ENCODE peak calls at places on chromosomes 7 and 10, in six cellular contexts. One of them, this sample, is unnamed.

GRCh38 chr10:61280303-61280702 is 172.9 kb downstream of the TMEM26 start:
- DNase-seq in T-cell: no peak
- DNase-seq in fibroblast of pulmonary artery: peak
- DNase-seq in H4: no peak
- DNase-seq in GM03348: peak
- DNase-seq in T-helper 2 cell: no peak
- DNase-seq in this sample: no peak

GRCh38 chr10:132181691-132182425 is 4.9 kb upstream of the DPYSL4 start:
- DNase-seq in T-cell: no peak
- DNase-seq in fibroblast of pulmonary artery: no peak
- DNase-seq in H4: no peak
- DNase-seq in GM03348: no peak
- DNase-seq in T-helper 2 cell: no peak
- DNase-seq in this sample: no peak

GRCh38 chr10:46073564-46073963 is 27.5 kb upstream of the MSMB start:
- DNase-seq in T-cell: no peak
- DNase-seq in fibroblast of pulmonary artery: no peak
- DNase-seq in H4: no peak
- DNase-seq in GM03348: no peak
- DNase-seq in T-helper 2 cell: no peak
- DNase-seq in this sample: no peak

GRCh38 chr7:104790440-104790839 is 223.6 kb upstream of the KMT2E start:
- DNase-seq in T-cell: no peak
- DNase-seq in fibroblast of pulmonary artery: peak
- DNase-seq in H4: no peak
- DNase-seq in GM03348: no peak
- DNase-seq in T-helper 2 cell: no peak
- DNase-seq in this sample: no peak

GRCh38 chr7:74527842-74528241 is 74.1 kb downstream of the GTF2IRD1 start:
- DNase-seq in T-cell: no peak
- DNase-seq in fibroblast of pulmonary artery: no peak
- DNase-seq in H4: no peak
- DNase-seq in GM03348: no peak
- DNase-seq in T-helper 2 cell: no peak
- DNase-seq in this sample: no peak

GRCh38 chr10:43436291-43437140 is at the start of gene ZNF487:
- DNase-seq in T-cell: peak
- DNase-seq in fibroblast of pulmonary artery: peak
- DNase-seq in H4: peak
- DNase-seq in GM03348: peak
- DNase-seq in T-helper 2 cell: peak
- DNase-seq in this sample: peak

GRCh38 chr7:38731195-38731594 is 100.0 kb upstream of the AMPH start:
- DNase-seq in T-cell: no peak
- DNase-seq in fibroblast of pulmonary artery: peak
- DNase-seq in H4: no peak
- DNase-seq in GM03348: peak
- DNase-seq in T-helper 2 cell: no peak
- DNase-seq in this sample: no peak

GRCh38 chr7:33654641-33655040 is 250.7 kb upstream of the BMPER start:
- DNase-seq in T-cell: no peak
- DNase-seq in fibroblast of pulmonary artery: no peak
- DNase-seq in H4: no peak
- DNase-seq in GM03348: no peak
- DNase-seq in T-helper 2 cell: no peak
- DNase-seq in this sample: no peak

GRCh38 chr7:45625714-45626440 is 51.7 kb downstream of the ADCY1 start:
- DNase-seq in T-cell: no peak
- DNase-seq in fibroblast of pulmonary artery: no peak
- DNase-seq in H4: peak
- DNase-seq in GM03348: no peak
- DNase-seq in T-helper 2 cell: no peak
- DNase-seq in this sample: no peak

GRCh38 chr10:101783736-101784118 is 481 bp upstream of the NPM3 start:
- DNase-seq in T-cell: no peak
- DNase-seq in fibroblast of pulmonary artery: peak
- DNase-seq in H4: no peak
- DNase-seq in GM03348: no peak
- DNase-seq in T-helper 2 cell: no peak
- DNase-seq in this sample: no peak

GRCh38 chr10:128971324-128971723 is 495.7 kb upstream of the MGMT start:
- DNase-seq in T-cell: no peak
- DNase-seq in fibroblast of pulmonary artery: no peak
- DNase-seq in H4: no peak
- DNase-seq in GM03348: no peak
- DNase-seq in T-helper 2 cell: no peak
- DNase-seq in this sample: no peak

GRCh38 chr7:100679927-100680588 is 6.5 kb downstream of the GNB2 start:
- DNase-seq in T-cell: no peak
- DNase-seq in fibroblast of pulmonary artery: no peak
- DNase-seq in H4: no peak
- DNase-seq in GM03348: no peak
- DNase-seq in T-helper 2 cell: no peak
- DNase-seq in this sample: no peak

GRCh38 chr10:63105811-63106755 is 27.0 kb upstream of the NRBF2 start:
- DNase-seq in T-cell: no peak
- DNase-seq in fibroblast of pulmonary artery: peak
- DNase-seq in H4: no peak
- DNase-seq in GM03348: peak
- DNase-seq in T-helper 2 cell: no peak
- DNase-seq in this sample: no peak

GRCh38 chr7:90180011-90180585 is 25.8 kb downstream of the STEAP1 start:
- DNase-seq in T-cell: no peak
- DNase-seq in fibroblast of pulmonary artery: peak
- DNase-seq in H4: peak
- DNase-seq in GM03348: peak
- DNase-seq in T-helper 2 cell: no peak
- DNase-seq in this sample: no peak

GRCh38 chr7:2114052-2114451 is 118.7 kb downstream of the MAD1L1 start:
- DNase-seq in T-cell: no peak
- DNase-seq in fibroblast of pulmonary artery: peak
- DNase-seq in H4: no peak
- DNase-seq in GM03348: peak
- DNase-seq in T-helper 2 cell: no peak
- DNase-seq in this sample: no peak

GRCh38 chr10:6716521-6716920 is 136.4 kb upstream of the PRKCQ start:
- DNase-seq in T-cell: no peak
- DNase-seq in fibroblast of pulmonary artery: no peak
- DNase-seq in H4: no peak
- DNase-seq in GM03348: peak
- DNase-seq in T-helper 2 cell: no peak
- DNase-seq in this sample: no peak

GRCh38 chr7:24956021-24956420 is 24.0 kb downstream of the OSBPL3 start:
- DNase-seq in T-cell: no peak
- DNase-seq in fibroblast of pulmonary artery: no peak
- DNase-seq in H4: peak
- DNase-seq in GM03348: no peak
- DNase-seq in T-helper 2 cell: no peak
- DNase-seq in this sample: no peak

GRCh38 chr7:155983176-155983815 is 171.0 kb upstream of the SHH start:
- DNase-seq in T-cell: no peak
- DNase-seq in fibroblast of pulmonary artery: no peak
- DNase-seq in H4: no peak
- DNase-seq in GM03348: no peak
- DNase-seq in T-helper 2 cell: no peak
- DNase-seq in this sample: no peak

GRCh38 chr7:108080094-108080656 is 50.0 kb downstream of the LAMB4 start:
- DNase-seq in T-cell: no peak
- DNase-seq in fibroblast of pulmonary artery: peak
- DNase-seq in H4: no peak
- DNase-seq in GM03348: no peak
- DNase-seq in T-helper 2 cell: no peak
- DNase-seq in this sample: no peak

GRCh38 chr7:112779667-112780066 is 10.5 kb downstream of the TMEM168 start:
- DNase-seq in T-cell: no peak
- DNase-seq in fibroblast of pulmonary artery: peak
- DNase-seq in H4: no peak
- DNase-seq in GM03348: no peak
- DNase-seq in T-helper 2 cell: no peak
- DNase-seq in this sample: no peak

GRCh38 chr7:55570939-55571338 is 1.4 kb downstream of the VOPP1 start:
- DNase-seq in T-cell: no peak
- DNase-seq in fibroblast of pulmonary artery: peak
- DNase-seq in H4: peak
- DNase-seq in GM03348: peak
- DNase-seq in T-helper 2 cell: no peak
- DNase-seq in this sample: no peak

GRCh38 chr10:121645696-121646095 is 47.5 kb upstream of the FGFR2 start:
- DNase-seq in T-cell: no peak
- DNase-seq in fibroblast of pulmonary artery: no peak
- DNase-seq in H4: no peak
- DNase-seq in GM03348: no peak
- DNase-seq in T-helper 2 cell: no peak
- DNase-seq in this sample: no peak

GRCh38 chr7:2495402-2496309 is 19.5 kb upstream of the GRIFIN start:
- DNase-seq in T-cell: no peak
- DNase-seq in fibroblast of pulmonary artery: no peak
- DNase-seq in H4: no peak
- DNase-seq in GM03348: no peak
- DNase-seq in T-helper 2 cell: no peak
- DNase-seq in this sample: no peak

GRCh38 chr7:46852795-46853194 is 729.1 kb downstream of the TNS3 start:
- DNase-seq in T-cell: no peak
- DNase-seq in fibroblast of pulmonary artery: no peak
- DNase-seq in H4: no peak
- DNase-seq in GM03348: no peak
- DNase-seq in T-helper 2 cell: no peak
- DNase-seq in this sample: no peak

GRCh38 chr7:13189712-13190111 is 502.3 kb downstream of the ARL4A start:
- DNase-seq in T-cell: no peak
- DNase-seq in fibroblast of pulmonary artery: no peak
- DNase-seq in H4: no peak
- DNase-seq in GM03348: peak
- DNase-seq in T-helper 2 cell: no peak
- DNase-seq in this sample: no peak

GRCh38 chr10:24947304-24948097 is 4.9 kb downstream of the PRTFDC1 start:
- DNase-seq in T-cell: no peak
- DNase-seq in fibroblast of pulmonary artery: peak
- DNase-seq in H4: no peak
- DNase-seq in GM03348: peak
- DNase-seq in T-helper 2 cell: no peak
- DNase-seq in this sample: no peak

GRCh38 chr10:43226441-43226840 is 40.4 kb downstream of the RASGEF1A start:
- DNase-seq in T-cell: no peak
- DNase-seq in fibroblast of pulmonary artery: no peak
- DNase-seq in H4: no peak
- DNase-seq in GM03348: no peak
- DNase-seq in T-helper 2 cell: no peak
- DNase-seq in this sample: no peak

GRCh38 chr10:12974123-12974844 is 27.2 kb downstream of the CCDC3 start:
- DNase-seq in T-cell: no peak
- DNase-seq in fibroblast of pulmonary artery: no peak
- DNase-seq in H4: no peak
- DNase-seq in GM03348: no peak
- DNase-seq in T-helper 2 cell: no peak
- DNase-seq in this sample: no peak

GRCh38 chr7:2734084-2734601 is 46.1 kb downstream of the AMZ1 start:
- DNase-seq in T-cell: no peak
- DNase-seq in fibroblast of pulmonary artery: no peak
- DNase-seq in H4: no peak
- DNase-seq in GM03348: no peak
- DNase-seq in T-helper 2 cell: no peak
- DNase-seq in this sample: no peak

GRCh38 chr7:118080947-118081346 is 103.0 kb upstream of the LSM8 start:
- DNase-seq in T-cell: no peak
- DNase-seq in fibroblast of pulmonary artery: peak
- DNase-seq in H4: peak
- DNase-seq in GM03348: peak
- DNase-seq in T-helper 2 cell: no peak
- DNase-seq in this sample: no peak

GRCh38 chr10:93287775-93288174 is 194.4 kb downstream of the MYOF start:
- DNase-seq in T-cell: no peak
- DNase-seq in fibroblast of pulmonary artery: no peak
- DNase-seq in H4: no peak
- DNase-seq in GM03348: no peak
- DNase-seq in T-helper 2 cell: no peak
- DNase-seq in this sample: no peak

GRCh38 chr7:55526770-55527169 is 45.5 kb downstream of the VOPP1 start:
- DNase-seq in T-cell: no peak
- DNase-seq in fibroblast of pulmonary artery: no peak
- DNase-seq in H4: no peak
- DNase-seq in GM03348: no peak
- DNase-seq in T-helper 2 cell: no peak
- DNase-seq in this sample: no peak

GRCh38 chr7:55073051-55073511 is 54.3 kb downstream of the EGFR start:
- DNase-seq in T-cell: no peak
- DNase-seq in fibroblast of pulmonary artery: no peak
- DNase-seq in H4: no peak
- DNase-seq in GM03348: no peak
- DNase-seq in T-helper 2 cell: no peak
- DNase-seq in this sample: no peak

This sample was measured in effector CD4-positive, alpha-beta T cell.